ENCODE peak calls at places on chromosomes 7 and 10, in five cellular contexts. I, W, M, C and S are unnamed samples.

GRCh38 chr10:28463141-28463540 is 69.8 kb upstream of the WAC start:
- DNase-seq in W (no peak), I (no peak), C (no peak), M (no peak), S (no peak)

GRCh38 chr7:77903597-77903996 is 105.0 kb downstream of the PHTF2 start:
- DNase-seq in W (no peak), I (peak; percentile 31), M (peak; percentile 31), C (no peak), S (no peak)

GRCh38 chr7:158467562-158467961 is 120.1 kb downstream of the PTPRN2 start:
- DNase-seq in W (no peak), C (no peak), I (no peak), M (no peak), S (no peak)

GRCh38 chr10:63633677-63634487 is 112.7 kb downstream of the REEP3 start:
- DNase-seq in C (no peak), I (peak; percentile 46), M (peak; percentile 42), W (no peak), S (no peak)

GRCh38 chr7:135274495-135275268 is 41.0 kb downstream of the STRA8 start:
- DNase-seq in I (peak; percentile 69), M (peak; percentile 56), C (peak; percentile 70), W (peak; percentile 82), S (peak; percentile 26)

GRCh38 chr7:19377611-19378339 is 232.6 kb upstream of the FERD3L start:
- DNase-seq in M (no peak), I (peak; percentile 87), C (no peak), W (no peak), S (no peak)

GRCh38 chr7:35185908-35186731 is 67.8 kb downstream of the TBX20 start:
- DNase-seq in M (no peak), I (peak; percentile 37), W (peak; percentile 12), C (no peak), S (no peak)

GRCh38 chr7:54544356-54545240 is 2.4 kb downstream of the VSTM2A start:
- DNase-seq in I (no peak), C (no peak), M (no peak), W (no peak), S (no peak)

GRCh38 chr7:2882111-2882510 is 38.0 kb upstream of the GNA12 start:
- DNase-seq in W (no peak), I (no peak), C (no peak), M (no peak), S (no peak)

GRCh38 chr7:64359543-64359942 is 45.8 kb downstream of the ZNF736 start:
- DNase-seq in M (no peak), W (no peak), C (no peak), I (no peak), S (no peak)

GRCh38 chr10:111481271-111482073 is 404.6 kb downstream of the ADRA2A start:
- DNase-seq in M (no peak), I (no peak), W (no peak), C (no peak), S (no peak)

GRCh38 chr7:152185514-152185913 is 160.0 kb downstream of the GALNT11 start:
- DNase-seq in I (no peak), C (no peak), M (no peak), W (no peak), S (no peak)

GRCh38 chr7:126972571-126972970 is 280.2 kb downstream of the GRM8 start:
- DNase-seq in C (no peak), W (no peak), M (no peak), I (no peak), S (no peak)

GRCh38 chr10:28840954-28841353 is 163.6 kb downstream of the BAMBI start:
- DNase-seq in W (no peak), I (peak; percentile 69), M (no peak), C (no peak), S (no peak)

GRCh38 chr10:50874723-50875122 is 10.7 kb downstream of the A1CF start:
- DNase-seq in I (no peak), C (no peak), W (no peak), M (no peak), S (no peak)

GRCh38 chr7:91892821-91893340 is 12.4 kb upstream of the MTERF1 start:
- DNase-seq in I (peak; percentile 86), W (no peak), M (no peak), C (no peak), S (no peak)

GRCh38 chr7:20113423-20114027 is 103.7 kb downstream of the MACC1 start:
- DNase-seq in I (no peak), C (no peak), W (no peak), M (no peak), S (no peak)

GRCh38 chr7:65441010-65441409 is 67.4 kb downstream of the ZNF92 start:
- DNase-seq in M (no peak), W (no peak), C (no peak), I (peak; percentile 79), S (no peak)

GRCh38 chr10:132716691-132717490 is 69.1 kb downstream of the NKX6-2 start:
- DNase-seq in M (no peak), I (no peak), W (no peak), C (no peak), S (no peak)

GRCh38 chr7:22672892-22673637 is 53.9 kb upstream of the IL6 start:
- DNase-seq in W (no peak), C (no peak), I (peak; percentile 41), M (peak; percentile 80), S (no peak)